ENCODE peak calls at places on chromosomes 4 and X, in four cellular contexts. G is stimulated activated naive CD8-positive, alpha-beta T cell treated with anti-CD3 and anti-CD28 coated beads, Interleukin-15, Interleukin-2, amounts not matched to agents 100 U/mL and 50 U/mL, for 24 hours; Q is MV-4-11; V is OCI-LY7. U is an unnamed sample.

GRCh38 chrX:56233682-56234081 is 1.5 kb downstream of the KLF8 start:
- DNase-seq in G (peak), Q (no peak), V (no peak), U (peak)

GRCh38 chr4:44002368-44002767 is 446.2 kb downstream of the KCTD8 start:
- DNase-seq in Q (no peak), G (no peak), V (no peak), U (no peak)

GRCh38 chrX:19194285-19195242 is 72.3 kb upstream of the ADGRG2 start:
- DNase-seq in G (no peak), V (no peak), Q (no peak), U (no peak)

GRCh38 chr4:244471-244870 is 60.8 kb downstream of the ZNF732 start:
- DNase-seq in Q (peak), G (peak), V (peak), U (peak)

GRCh38 chrX:103861200-103861599 is 29.1 kb upstream of the RAB9B start:
- DNase-seq in Q (no peak), G (no peak), V (no peak), U (no peak)

GRCh38 chrX:24375732-24376131 is 15.3 kb downstream of the SUPT20HL1 start:
- DNase-seq in G (no peak), Q (no peak), V (no peak), U (no peak)

GRCh38 chr4:142480244-142480643 is 365.9 kb downstream of the INPP4B start:
- DNase-seq in Q (no peak), G (no peak), V (no peak), U (no peak)

GRCh38 chrX:136694491-136695087 is 46.6 kb downstream of the CD40LG start:
- DNase-seq in G (no peak), Q (peak), V (peak), U (no peak)

GRCh38 chr4:153114771-153115321 is 89.4 kb upstream of the TRIM2 start:
- DNase-seq in G (peak), V (no peak), Q (no peak), U (peak)

GRCh38 chr4:27087306-27088045 is 226.8 kb downstream of the STIM2 start:
- DNase-seq in V (no peak), Q (no peak), G (no peak), U (no peak)

GRCh38 chr4:158998624-158999023 is 104.3 kb upstream of the RAPGEF2 start:
- DNase-seq in V (no peak), Q (no peak), G (no peak), U (no peak)

GRCh38 chr4:165440415-165440882 is 61.6 kb downstream of the CPE start:
- DNase-seq in V (no peak), Q (no peak), G (no peak), U (no peak)

GRCh38 chr4:24210332-24210902 is 320.6 kb upstream of the PPARGC1A start:
- DNase-seq in Q (peak), V (no peak), G (no peak), U (no peak)

GRCh38 chr4:127781303-127782024 is 658 bp upstream of the HSPA4L start:
- DNase-seq in V (no peak), Q (no peak), G (no peak), U (no peak)

GRCh38 chr4:77854431-77855111 is 8.1 kb upstream of the MRPL1 start:
- DNase-seq in G (peak), Q (no peak), V (no peak), U (peak)

GRCh38 chrX:85052636-85053343 is 49.1 kb downstream of the APOOL start:
- DNase-seq in V (peak), G (no peak), Q (no peak), U (no peak)

GRCh38 chr4:177125656-177126055 is 184.0 kb upstream of the NEIL3 start:
- DNase-seq in G (no peak), Q (no peak), V (no peak), U (no peak)

GRCh38 chr4:165548702-165549101 is 169.9 kb downstream of the CPE start:
- DNase-seq in G (no peak), Q (no peak), V (no peak), U (no peak)

GRCh38 chr4:66575024-66575696 is 904.9 kb upstream of the EPHA5 start:
- DNase-seq in Q (no peak), V (no peak), G (no peak), U (no peak)

GRCh38 chrX:115367455-115367854 is 77.9 kb downstream of the LUZP4 start:
- DNase-seq in G (no peak), V (no peak), Q (no peak), U (no peak)

GRCh38 chr4:142817442-142817841 is 28.7 kb downstream of the INPP4B start:
- DNase-seq in G (peak), V (no peak), Q (peak), U (peak)

GRCh38 chrX:138710866-138711331 is 618 bp downstream of the FGF13 start:
- DNase-seq in Q (no peak), V (no peak), G (no peak), U (peak)

GRCh38 chr4:78654809-78655208 is 103.2 kb downstream of the ANXA3 start:
- DNase-seq in G (no peak), V (no peak), Q (peak), U (no peak)

GRCh38 chr4:5460106-5460801 is 248.1 kb downstream of the EVC2 start:
- DNase-seq in Q (no peak), G (peak), V (peak), U (peak)

GRCh38 chr4:10185518-10186227 is 69.1 kb upstream of the WDR1 start:
- DNase-seq in V (no peak), Q (no peak), G (no peak), U (no peak)

GRCh38 chrX:28717864-28718263 is 130.6 kb downstream of the IL1RAPL1 start:
- DNase-seq in V (no peak), G (no peak), Q (no peak), U (no peak)

GRCh38 chr4:6538586-6538985 is 36.4 kb upstream of the MAN2B2 start:
- DNase-seq in G (no peak), V (no peak), Q (no peak), U (no peak)

GRCh38 chr4:168095776-168096443 is 3.6 kb downstream of the ANXA10 start:
- DNase-seq in G (no peak), V (no peak), Q (no peak), U (no peak)

GRCh38 chrX:154348114-154348531 is 26.3 kb downstream of the FLNA start:
- DNase-seq in Q (no peak), V (no peak), G (no peak), U (no peak)

GRCh38 chr4:140252144-140252741 is 98.3 kb upstream of the MAML3 start:
- DNase-seq in V (peak), Q (no peak), G (no peak), U (peak)

GRCh38 chr4:38316045-38316444 is 348.0 kb upstream of the KLF3 start:
- DNase-seq in V (no peak), G (no peak), Q (no peak), U (no peak)

GRCh38 chrX:41167888-41168287 is 82.6 kb downstream of the USP9X start:
- DNase-seq in Q (no peak), V (no peak), G (no peak), U (no peak)

GRCh38 chr4:108881190-108881589 is 118.3 kb upstream of the ETNPPL start:
- DNase-seq in G (no peak), Q (no peak), V (no peak), U (no peak)

GRCh38 chrX:18877472-18877871 is 106.4 kb downstream of the PHKA2 start:
- DNase-seq in G (no peak), V (no peak), Q (no peak), U (no peak)